ENCODE peak calls at places on chromosomes 16 and 17, in seven cellular contexts. M, X, T, H, B, C and Z are unnamed samples.

GRCh38 chr16:35391328-35391727 is 1931.9 kb downstream of the TP53TG3F start:
- DNase-seq in B (no peak), M (no peak), C (no peak), T (no peak), X (peak), H (no peak), Z (no peak)

GRCh38 chr16:58500329-58501241 is 642 bp downstream of the NDRG4 start:
- DNase-seq in M (no peak), H (no peak), X (peak), C (no peak), T (peak), B (no peak), Z (no peak)

GRCh38 chr16:4813251-4814003 is 11.0 kb upstream of the ROGDI start:
- DNase-seq in B (no peak), T (no peak), H (no peak), C (no peak), X (no peak), M (no peak), Z (no peak)

GRCh38 chr17:46768540-46768870 is 50.0 kb downstream of the WNT3 start:
- DNase-seq in X (no peak), M (no peak), T (no peak), H (no peak), C (no peak), B (no peak), Z (no peak)

GRCh38 chr17:38591759-38592241 is 14.0 kb downstream of the SRCIN1 start:
- DNase-seq in M (no peak), B (no peak), T (no peak), C (no peak), X (no peak), H (no peak), Z (no peak)

GRCh38 chr16:3364774-3365427 is 9.2 kb downstream of the OR2C1 start:
- DNase-seq in B (peak), C (peak), M (peak), T (peak), X (no peak), H (no peak), Z (peak)

GRCh38 chr16:88681084-88681680 is 5.1 kb downstream of the SNAI3 start:
- DNase-seq in B (no peak), M (peak), X (peak), T (no peak), C (no peak), H (no peak), Z (no peak)

GRCh38 chr16:86022381-86022960 is 123.5 kb downstream of the IRF8 start:
- DNase-seq in X (peak), M (no peak), B (no peak), T (peak), H (no peak), C (no peak), Z (no peak)

GRCh38 chr17:3885271-3885670 is 7.6 kb downstream of the CAMKK1 start:
- DNase-seq in X (no peak), M (no peak), B (no peak), H (no peak), T (no peak), C (no peak), Z (no peak)

GRCh38 chr17:63780507-63780906 is 6.5 kb downstream of the DDX42 start:
- DNase-seq in H (no peak), T (no peak), M (no peak), X (no peak), B (no peak), C (no peak), Z (no peak)

GRCh38 chr16:8816967-8817662 is 19.5 kb downstream of the PMM2 start:
- DNase-seq in H (no peak), T (no peak), C (no peak), X (no peak), M (no peak), B (no peak), Z (no peak)

GRCh38 chr17:64572682-64573154 is 65.9 kb downstream of the CEP95 start:
- DNase-seq in T (no peak), X (peak), M (no peak), H (no peak), B (no peak), C (peak), Z (no peak)

GRCh38 chr16:89079434-89079833 is 14.2 kb upstream of the ACSF3 start:
- DNase-seq in X (no peak), C (no peak), M (no peak), H (no peak), T (no peak), B (no peak), Z (no peak)

GRCh38 chr17:83177611-83178532 is 98.5 kb downstream of the METRNL start:
- DNase-seq in B (no peak), H (peak), M (no peak), X (no peak), T (peak), C (no peak), Z (no peak)

GRCh38 chr17:42378597-42379594 is 9.3 kb downstream of the STAT3 start:
- DNase-seq in T (no peak), X (no peak), M (no peak), B (no peak), H (no peak), C (peak), Z (no peak)

GRCh38 chr16:86968866-86969265 is 348.3 kb downstream of the C16orf95 start:
- DNase-seq in B (no peak), T (no peak), X (no peak), C (no peak), M (no peak), H (no peak), Z (no peak)

GRCh38 chr16:83714286-83714685 is 93.5 kb upstream of the HSBP1 start:
- DNase-seq in M (no peak), T (no peak), B (no peak), H (no peak), C (no peak), X (no peak), Z (no peak)

GRCh38 chr17:73103661-73104335 is 11.3 kb upstream of the SLC39A11 start:
- DNase-seq in X (no peak), H (no peak), T (no peak), B (no peak), C (no peak), M (no peak), Z (no peak)